ENCODE peak calls at places on chromosomes 13 and 19, in seven cellular contexts. Q is KG1; U is NCI-H1105; F is LoVo; O is stimulated activated CD8-positive, alpha-beta memory T cell treated with anti-CD3 and anti-CD28 coated beads, Interleukin-2, amount 100 ng/mL, for 48 hours; E is retinal pigment epithelial cell; J is NCI-H774. A is an unnamed sample.

GRCh38 chr19:53333071-53333465 is 481 bp upstream of the ZNF845 start:
- DNase-seq in Q (no peak), U (no peak), F (peak), O (peak), E (no peak), J (peak), A (no peak)

GRCh38 chr13:60282708-60283107 is 114.3 kb upstream of the TDRD3 start:
- DNase-seq in Q (no peak), U (no peak), F (no peak), O (no peak), E (no peak), J (peak), A (no peak)

GRCh38 chr13:107461751-107462150 is 753.6 kb downstream of the LIG4 start:
- DNase-seq in Q (no peak), U (no peak), F (no peak), O (no peak), E (no peak), J (no peak), A (no peak)

GRCh38 chr13:66618702-66619101 is 611.4 kb downstream of the PCDH9 start:
- DNase-seq in Q (no peak), U (peak), F (no peak), O (no peak), E (peak), J (no peak), A (peak)

GRCh38 chr13:65336916-65337315 is 1893.2 kb downstream of the PCDH9 start:
- DNase-seq in Q (no peak), U (no peak), F (no peak), O (no peak), E (peak), J (no peak), A (no peak)

GRCh38 chr13:85148009-85148408 is 651.2 kb downstream of the SLITRK6 start:
- DNase-seq in Q (no peak), U (peak), F (no peak), O (no peak), E (peak), J (no peak), A (peak)

GRCh38 chr19:18785179-18786124 is 5.7 kb downstream of the COMP start:
- DNase-seq in Q (no peak), U (peak), F (peak), O (peak), E (no peak), J (peak), A (peak)

GRCh38 chr13:98509271-98510155 is 67.4 kb downstream of the STK24 start:
- DNase-seq in Q (peak), U (no peak), F (peak), O (no peak), E (peak), J (no peak), A (peak)

GRCh38 chr13:104773775-104774174 is 1707.6 kb upstream of the SLC10A2 start:
- DNase-seq in Q (peak), U (peak), F (peak), O (no peak), E (no peak), J (peak), A (peak)

GRCh38 chr13:100887729-100888151 is 213.1 kb upstream of the TMTC4 start:
- DNase-seq in Q (no peak), U (no peak), F (no peak), O (no peak), E (peak), J (no peak), A (no peak)

GRCh38 chr19:8311461-8312260 is 3.5 kb upstream of the CD320 start:
- DNase-seq in Q (no peak), U (no peak), F (no peak), O (no peak), E (no peak), J (no peak), A (no peak)

GRCh38 chr19:55544014-55544413 is 1.3 kb downstream of the SBK3 start:
- DNase-seq in Q (no peak), U (no peak), F (no peak), O (no peak), E (no peak), J (no peak), A (no peak)

GRCh38 chr13:59016250-59016649 is 1147.5 kb downstream of the DIAPH3 start:
- DNase-seq in Q (no peak), U (no peak), F (no peak), O (no peak), E (no peak), J (no peak), A (no peak)

GRCh38 chr19:5585461-5586299 is 17.9 kb upstream of the TINCR start:
- DNase-seq in Q (no peak), U (no peak), F (no peak), O (peak), E (no peak), J (no peak), A (no peak)

GRCh38 chr13:98216135-98216565 is 39.1 kb upstream of the RNF113B start:
- DNase-seq in Q (no peak), U (no peak), F (peak), O (no peak), E (peak), J (no peak), A (no peak)

GRCh38 chr13:32225494-32225931 is 89.7 kb downstream of the ZAR1L start:
- DNase-seq in Q (no peak), U (no peak), F (peak), O (no peak), E (peak), J (no peak), A (no peak)